ENCODE peak calls at places on chromosomes 13 and 19, in seven cellular contexts. H, K, O, G, J, P and I are unnamed samples.
A peak's percentile ranks its signal among the peaks of the same experiment; 100 is the strongest.

GRCh38 chr13:68078457-68078856 is 848.3 kb upstream of the PCDH9 start:
- DNase-seq in H (no peak), K (no peak), O (no peak), G (no peak), J (no peak), P (no peak), I (no peak)

GRCh38 chr13:110572778-110573118 is 11.2 kb upstream of the RAB20 start:
- DNase-seq in H (no peak), K (no peak), O (no peak), G (no peak), J (no peak), P (no peak), I (no peak)

GRCh38 chr13:53020764-53021332 is 7.8 kb upstream of the OLFM4 start:
- DNase-seq in H (no peak), K (no peak), O (no peak), G (no peak), J (no peak), P (no peak), I (no peak)

GRCh38 chr13:40878321-40878720 is 88.9 kb downstream of the SLC25A15 start:
- DNase-seq in H (no peak), K (no peak), O (no peak), G (no peak), J (no peak), P (no peak), I (no peak)

GRCh38 chr13:22589880-22590279 is 590.9 kb upstream of the SGCG start:
- DNase-seq in H (no peak), K (no peak), O (no peak), G (no peak), J (no peak), P (no peak), I (no peak)

GRCh38 chr19:31992750-31993149 is 352.7 kb upstream of the ZNF507 start:
- DNase-seq in H (no peak), K (no peak), O (no peak), G (no peak), J (no peak), P (no peak), I (no peak)

GRCh38 chr19:13169769-13170168 is 19.6 kb downstream of the IER2 start:
- DNase-seq in H (no peak), K (peak; percentile 67), O (no peak), G (no peak), J (no peak), P (peak; percentile 99), I (no peak)

GRCh38 chr13:77918391-77919261 is at the start of gene EDNRB:
- DNase-seq in H (peak; percentile 28), K (peak; percentile 27), O (peak; percentile 62), G (peak; percentile 67), J (peak; percentile 79), P (peak; percentile 21), I (peak; percentile 73)

GRCh38 chr13:81872581-81872980 is 1531.7 kb upstream of the SPRY2 start:
- DNase-seq in H (no peak), K (no peak), O (no peak), G (no peak), J (no peak), P (no peak), I (no peak)

GRCh38 chr19:15810335-15810734 is 5.1 kb downstream of the OR10H1 start:
- DNase-seq in H (no peak), K (peak; percentile 27), O (no peak), G (no peak), J (no peak), P (no peak), I (no peak)

GRCh38 chr19:42269518-42270345 is 680 bp downstream of the CIC start:
- DNase-seq in H (no peak), K (no peak), O (no peak), G (no peak), J (no peak), P (no peak), I (peak; percentile 55)

GRCh38 chr19:13260883-13261653 is 110.9 kb downstream of the IER2 start:
- DNase-seq in H (no peak), K (peak; percentile 33), O (no peak), G (peak; percentile 64), J (no peak), P (peak; percentile 83), I (no peak)

GRCh38 chr13:99981115-99982020 is at the start of gene ZIC2:
- DNase-seq in H (no peak), K (no peak), O (no peak), G (peak; percentile 63), J (no peak), P (peak; percentile 35), I (peak; percentile 37)

GRCh38 chr19:670609-671075 is 5.5 kb upstream of the FSTL3 start:
- DNase-seq in H (no peak), K (no peak), O (no peak), G (no peak), J (no peak), P (peak; percentile 71), I (no peak)

GRCh38 chr13:36907801-36908200 is 12.2 kb downstream of the SMAD9 start:
- DNase-seq in H (no peak), K (no peak), O (no peak), G (no peak), J (no peak), P (no peak), I (no peak)

GRCh38 chr13:88248393-88248792 is 577.2 kb downstream of the SLITRK5 start:
- DNase-seq in H (no peak), K (no peak), O (no peak), G (no peak), J (no peak), P (no peak), I (no peak)